ENCODE peak calls at places on chromosomes 4 and X, in five cellular contexts. N is H1, I is GM12892, Q is SK-N-SH, W is HepG2. T is an unnamed sample.

GRCh38 chr4:28167411-28167810 is 1306.8 kb downstream of the STIM2 start:
- DNase-seq in N (no peak), W (no peak), I (no peak), Q (no peak), T (no peak)

GRCh38 chrX:40809210-40809609 is 73.9 kb upstream of the MED14 start:
- DNase-seq in N (no peak), I (no peak), Q (no peak), W (no peak), T (no peak)

GRCh38 chr4:119093042-119093827 is 42.4 kb upstream of the MYOZ2 start:
- DNase-seq in I (no peak), N (no peak), Q (no peak), W (no peak), T (no peak)

GRCh38 chr4:98657531-98658286 is 702 bp downstream of the TSPAN5 start:
- DNase-seq in W (no peak), Q (peak), I (no peak), N (no peak), T (peak)

GRCh38 chr4:102809691-102810090 is 17.7 kb downstream of the UBE2D3 start:
- DNase-seq in I (no peak), W (no peak), N (no peak), Q (no peak), T (no peak)

GRCh38 chr4:186688150-186688943 is 35.3 kb downstream of the FAT1 start:
- DNase-seq in W (peak), N (peak), Q (no peak), I (no peak), T (no peak)

GRCh38 chrX:129959493-129959832 is 23.0 kb upstream of the BCORL1 start:
- DNase-seq in W (no peak), I (no peak), N (no peak), Q (no peak), T (no peak)

GRCh38 chrX:45719751-45720501 is 519.2 kb upstream of the DIPK2B start:
- DNase-seq in N (no peak), I (no peak), W (no peak), Q (no peak), T (no peak)

GRCh38 chr4:173168396-173169177 is at the start of gene GALNT7:
- DNase-seq in Q (peak), I (peak), W (no peak), N (peak), T (peak)

GRCh38 chr4:27084685-27085356 is 224.2 kb downstream of the STIM2 start:
- DNase-seq in I (no peak), N (no peak), W (no peak), Q (peak), T (no peak)

GRCh38 chrX:68842351-68842750 is 13.5 kb downstream of the EFNB1 start:
- DNase-seq in N (no peak), I (no peak), Q (no peak), W (no peak), T (no peak)

GRCh38 chrX:47751670-47752069 is 85.0 kb upstream of the ZNF81 start:
- DNase-seq in I (no peak), N (no peak), W (no peak), Q (no peak), T (no peak)

GRCh38 chrX:104351173-104351769 is 96.5 kb upstream of the ESX1 start:
- DNase-seq in I (no peak), N (no peak), Q (no peak), W (no peak), T (no peak)

GRCh38 chr4:147518846-147519767 is 38.2 kb downstream of the EDNRA start:
- DNase-seq in W (peak), Q (peak), I (no peak), N (no peak), T (no peak)

GRCh38 chrX:72620550-72621145 is 48.0 kb upstream of the HDAC8 start:
- DNase-seq in W (peak), Q (no peak), I (no peak), N (no peak), T (no peak)

GRCh38 chrX:77076896-77077295 is 370.3 kb upstream of the FGF16 start:
- DNase-seq in W (peak), Q (no peak), I (no peak), N (no peak), T (no peak)

GRCh38 chrX:37993857-37994619 is 12.3 kb upstream of the SYTL5 start:
- DNase-seq in W (peak), Q (no peak), N (peak), I (no peak), T (no peak)

GRCh38 chr4:86594559-86595425 is 677 bp downstream of the PTPN13 start:
- DNase-seq in I (no peak), Q (peak), W (no peak), N (no peak), T (peak)

GRCh38 chr4:105280338-105280809 is 133.7 kb downstream of the TET2 start:
- DNase-seq in I (no peak), W (no peak), Q (no peak), N (no peak), T (no peak)

GRCh38 chr4:154009191-154009590 is 220.3 kb upstream of the SFRP2 start:
- DNase-seq in W (no peak), I (no peak), Q (no peak), N (no peak), T (no peak)

GRCh38 chr4:140176735-140177134 is 22.8 kb upstream of the MAML3 start:
- DNase-seq in Q (no peak), W (no peak), I (no peak), N (no peak), T (no peak)

GRCh38 chrX:105765691-105766090 is 56.6 kb upstream of the NRK start:
- DNase-seq in Q (no peak), N (no peak), I (no peak), W (peak), T (no peak)

GRCh38 chrX:46957299-46957698 is 45.1 kb downstream of the JADE3 start:
- DNase-seq in Q (no peak), W (no peak), I (no peak), N (no peak), T (no peak)

GRCh38 chrX:30735839-30736238 is 82.6 kb downstream of the GK start:
- DNase-seq in N (peak), Q (peak), W (peak), I (peak), T (no peak)

GRCh38 chr4:8594097-8595038 is 1.8 kb downstream of the CPZ start:
- DNase-seq in W (peak), Q (peak), N (no peak), I (peak), T (no peak)

GRCh38 chr4:144583658-144584057 is 62.3 kb upstream of the HHIP start:
- DNase-seq in I (no peak), N (no peak), W (no peak), Q (no peak), T (no peak)

GRCh38 chr4:76589872-76590846 is 155.1 kb downstream of the SHROOM3 start:
- DNase-seq in Q (peak), W (peak), I (no peak), N (peak), T (no peak)

GRCh38 chrX:16368696-16369095 is 201.4 kb downstream of the MAGEB17 start:
- DNase-seq in I (no peak), N (no peak), W (no peak), Q (no peak), T (no peak)

GRCh38 chr4:5511791-5512190 is 196.6 kb downstream of the EVC2 start:
- DNase-seq in N (no peak), W (no peak), Q (no peak), I (no peak), T (no peak)

GRCh38 chr4:156771171-156771837 is 200.3 kb downstream of the PDGFC start:
- DNase-seq in Q (peak), N (no peak), I (no peak), W (peak), T (no peak)
- TF ChIP-seq POLR2AphosphoS5 in Q (peak), N (no peak), I (no peak), W (no peak), T (no peak)

GRCh38 chr4:47716017-47716416 is 121.8 kb downstream of the CORIN start:
- DNase-seq in I (no peak), W (peak), Q (no peak), N (no peak), T (no peak)
- TF ChIP-seq POLR2AphosphoS5 in I (no peak), W (no peak), Q (no peak), N (no peak), T (no peak)

GRCh38 chr4:152385551-152385950 is 150.3 kb downstream of the FBXW7 start:
- DNase-seq in I (no peak), W (no peak), N (no peak), Q (peak), T (no peak)

GRCh38 chr4:152380919-152381318 is 155.0 kb downstream of the FBXW7 start:
- DNase-seq in N (no peak), I (no peak), W (no peak), Q (no peak), T (no peak)

GRCh38 chr4:152380185-152380584 is 155.7 kb downstream of the FBXW7 start:
- DNase-seq in I (no peak), N (no peak), W (no peak), Q (no peak), T (no peak)

GRCh38 chr4:152382057-152382785 is 153.7 kb downstream of the FBXW7 start:
- DNase-seq in I (no peak), N (no peak), Q (no peak), W (no peak), T (no peak)
- TF ChIP-seq POLR2AphosphoS5 in I (no peak), N (no peak), Q (no peak), W (no peak), T (no peak)

GRCh38 chrX:10106801-10107200 is 50.0 kb upstream of the CLCN4 start:
- DNase-seq in W (no peak), N (no peak), I (no peak), Q (no peak), T (peak)

GRCh38 chrX:10103023-10103422 is 53.8 kb upstream of the CLCN4 start:
- DNase-seq in I (no peak), N (no peak), Q (no peak), W (no peak), T (peak)

GRCh38 chrX:10102046-10102704 is 54.6 kb upstream of the CLCN4 start:
- DNase-seq in I (no peak), N (no peak), W (no peak), Q (no peak), T (no peak)

GRCh38 chrX:10108288-10108687 is 48.5 kb upstream of the CLCN4 start:
- DNase-seq in I (no peak), N (no peak), W (no peak), Q (no peak), T (no peak)

GRCh38 chrX:10104958-10105658 is 51.7 kb upstream of the CLCN4 start:
- DNase-seq in I (no peak), Q (no peak), W (no peak), N (no peak), T (no peak)
- TF ChIP-seq POLR2AphosphoS5 in I (no peak), Q (no peak), W (no peak), N (no peak), T (no peak)

DNA sequence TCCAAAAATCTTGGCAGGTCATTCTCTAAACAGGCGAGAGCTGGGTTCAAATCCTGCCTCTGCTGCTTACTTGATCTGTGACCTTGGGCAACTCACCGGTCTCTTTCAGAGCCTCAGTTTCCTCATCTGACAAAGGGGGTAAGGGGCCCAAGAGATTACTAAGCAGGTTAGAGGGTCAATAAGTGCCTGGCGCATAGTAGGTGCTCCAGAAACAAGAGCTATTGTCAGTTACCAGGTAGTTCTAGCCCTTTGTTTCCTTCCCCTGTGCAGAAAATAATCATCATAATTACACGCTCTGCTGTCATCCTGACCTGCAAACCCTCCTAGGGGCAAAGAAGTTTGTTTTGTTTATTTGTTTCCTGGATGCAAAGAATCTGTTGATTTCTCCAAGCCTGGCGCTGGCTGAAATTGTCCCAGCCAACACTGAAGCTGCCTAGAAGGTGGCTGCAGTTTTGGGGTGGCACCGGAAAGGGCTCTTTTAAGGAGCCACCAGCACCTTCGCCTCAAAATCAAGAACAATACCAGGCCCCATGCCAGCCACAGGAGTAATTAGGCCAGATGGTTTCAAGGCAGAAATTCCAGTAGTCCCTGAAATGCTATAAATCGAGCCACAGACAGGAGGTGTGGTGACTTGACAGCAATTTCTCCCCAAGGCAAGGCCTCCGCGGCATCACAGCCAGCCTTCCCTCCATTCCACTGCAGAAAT is 10.2 kb upstream of the KIAA0232 start:
- DNase-seq in W (no peak), Q (no peak), N (no peak), I (no peak), T (no peak)
- TF ChIP-seq POLR2AphosphoS5 in W (no peak), Q (no peak), N (no peak), I (no peak), T (no peak)

DNA sequence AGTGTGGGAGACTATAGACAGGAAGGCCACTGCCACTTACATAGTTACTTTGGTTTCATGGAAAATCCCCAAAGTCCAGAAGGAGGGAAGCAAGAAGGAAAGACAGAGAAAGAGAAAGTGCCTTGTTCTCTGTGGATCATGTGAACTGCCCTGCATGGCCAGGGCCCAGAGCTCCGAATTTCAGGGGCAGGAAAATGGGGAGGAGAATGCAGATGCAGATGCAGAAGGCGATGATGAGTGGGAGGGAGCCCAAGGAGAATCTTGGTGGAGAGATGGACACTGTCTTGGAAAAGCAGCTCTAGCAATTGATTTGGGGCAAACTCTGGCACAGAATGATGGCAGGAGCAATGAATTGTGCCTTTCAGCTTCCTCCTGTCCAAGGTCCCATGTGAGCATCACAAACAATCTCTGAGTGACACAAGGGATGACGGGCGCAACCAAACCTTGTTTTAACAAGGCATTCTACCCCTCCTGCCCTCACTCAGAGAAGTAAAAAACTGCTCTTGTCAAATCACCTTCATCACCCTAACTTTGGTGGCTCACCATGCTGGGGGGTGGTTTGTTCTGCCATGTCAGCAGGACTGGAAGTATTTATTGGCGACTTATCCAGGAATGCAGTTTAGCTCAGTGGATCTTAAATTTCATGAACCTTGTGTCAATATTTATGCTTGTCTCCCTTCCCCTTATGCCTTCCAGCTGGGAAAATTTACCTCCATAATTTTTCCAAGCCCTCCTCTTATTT is 53.5 kb downstream of the TSC22D3 start:
- DNase-seq in Q (no peak), I (no peak), W (no peak), N (no peak), T (peak)
- TF ChIP-seq POLR2AphosphoS5 in Q (no peak), I (no peak), W (no peak), N (no peak), T (no peak)

DNA sequence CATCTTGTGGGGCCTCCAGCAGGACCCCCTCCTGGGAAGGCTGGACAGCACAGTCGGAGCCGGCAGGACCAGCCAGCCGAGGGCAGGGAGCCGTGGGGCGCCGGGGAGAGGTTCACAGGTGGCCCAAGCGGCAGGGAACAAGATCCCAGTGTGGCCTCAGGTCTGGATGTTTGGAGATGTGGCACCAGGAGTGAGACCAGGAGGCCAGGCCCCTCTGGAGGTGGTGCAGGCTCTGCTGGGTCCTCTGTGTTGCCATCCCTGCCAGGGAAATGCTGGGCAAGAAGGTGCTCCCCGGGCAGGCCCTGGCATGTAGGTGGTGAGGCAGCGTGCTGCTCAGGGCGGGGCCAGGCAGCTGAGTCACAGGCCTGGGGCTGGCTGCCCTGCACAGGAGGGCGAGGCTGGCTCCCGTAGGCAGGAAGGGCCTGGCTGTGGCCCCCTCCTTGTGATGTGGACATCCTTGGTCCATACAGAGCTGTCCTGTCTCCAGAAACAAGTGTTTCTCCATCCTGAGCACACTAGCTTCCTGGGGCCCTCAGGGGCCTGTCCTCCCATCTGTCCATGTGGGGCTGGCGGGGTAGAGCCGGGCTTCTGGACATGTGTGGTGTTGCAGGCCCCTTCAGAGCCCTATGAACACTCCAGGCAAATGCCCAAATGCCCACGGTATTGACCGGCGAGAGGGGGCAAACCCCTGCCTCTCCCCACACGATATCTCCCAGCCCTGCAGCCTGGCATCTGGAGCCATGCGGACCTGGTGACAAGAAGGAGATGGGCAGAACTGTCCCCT is 4.8 kb upstream of the HGFAC start:
- DNase-seq in I (no peak), W (no peak), Q (no peak), N (no peak), T (no peak)
- TF ChIP-seq POLR2AphosphoS5 in I (no peak), W (no peak), Q (peak), N (no peak), T (no peak)

DNA sequence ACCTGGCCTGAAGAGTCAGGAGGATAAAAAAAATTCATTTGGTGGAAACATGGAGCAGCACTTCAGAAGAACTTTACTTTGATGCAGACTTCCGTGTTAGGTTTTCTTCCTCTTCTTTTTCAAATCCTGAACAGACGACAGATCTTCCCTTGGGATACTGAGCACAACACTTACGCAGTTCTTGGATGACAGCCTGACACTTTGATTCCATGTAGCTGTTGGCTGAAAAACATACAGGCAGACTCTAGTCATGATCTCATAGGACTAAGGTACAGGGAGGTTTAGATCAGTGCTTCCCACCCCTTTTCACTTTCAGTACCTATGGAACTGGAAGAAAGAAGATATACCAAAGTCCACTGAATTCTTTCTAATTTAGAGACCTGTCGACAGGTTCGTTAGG is 9.2 kb downstream of the CMC4 start:
- DNase-seq in N (no peak), I (no peak), W (no peak), Q (no peak), T (no peak)
- TF ChIP-seq POLR2AphosphoS5 in N (no peak), I (no peak), W (no peak), Q (no peak), T (no peak)

T was measured in spleen.